ENCODE peak calls at places on chromosomes 4 and X, in five cellular contexts. T, Y, W, S and Z are unnamed samples.

GRCh38 chrX:37425370-37425769 is 76.2 kb downstream of the PRRG1 start:
- DNase-seq in S (no peak), T (no peak), Y (no peak), W (peak; percentile 15), Z (peak; percentile 23)

GRCh38 chr4:164700471-164700870 is 53.5 kb upstream of the SMIM31 start:
- DNase-seq in W (no peak), T (peak; percentile 75), S (peak; percentile 37), Y (peak; percentile 81), Z (no peak)

GRCh38 chrX:37060999-37061398 is 52.8 kb downstream of the FAM47C start:
- DNase-seq in T (peak; percentile 52), S (peak; percentile 38), W (peak; percentile 41), Y (no peak), Z (peak; percentile 33)

GRCh38 chr4:142512161-142512560 is 333.9 kb downstream of the INPP4B start:
- DNase-seq in Y (no peak), S (no peak), T (no peak), W (peak; percentile 51), Z (no peak)

GRCh38 chr4:139484861-139485311 is 31.0 kb downstream of the RAB33B start:
- DNase-seq in Y (no peak), S (no peak), W (no peak), T (no peak), Z (no peak)

GRCh38 chrX:135194684-135195083 is 23.5 kb upstream of the CT55 start:
- DNase-seq in Y (no peak), S (no peak), T (peak; percentile 18), W (no peak), Z (no peak)

GRCh38 chr4:99087887-99088484 is 602 bp downstream of the ADH5 start:
- DNase-seq in Y (no peak), T (peak; percentile 76), S (no peak), W (peak; percentile 79), Z (peak; percentile 85)

GRCh38 chr4:15451866-15452765 is 17.6 kb upstream of the CC2D2A start:
- DNase-seq in S (no peak), W (peak; percentile 98), Y (no peak), T (no peak), Z (peak; percentile 95)

GRCh38 chrX:132216806-132217202 is 2.4 kb downstream of the RAP2C start:
- DNase-seq in W (peak; percentile 43), S (no peak), Y (no peak), T (no peak), Z (peak; percentile 62)

GRCh38 chr4:83548151-83548905 is 12.4 kb downstream of the GPAT3 start:
- DNase-seq in W (peak; percentile 97), S (no peak), T (peak; percentile 88), Y (no peak), Z (peak; percentile 89)

GRCh38 chrX:154761977-154762528 is 611 bp upstream of the DKC1 start:
- DNase-seq in T (peak; percentile 22), W (no peak), Y (no peak), S (no peak), Z (no peak)

GRCh38 chr4:154329268-154329858 is 162.2 kb downstream of the DCHS2 start:
- DNase-seq in Y (no peak), W (peak; percentile 10), S (no peak), T (peak; percentile 49), Z (peak; percentile 29)

GRCh38 chr4:184924516-184924915 is 93.8 kb upstream of the HELT start:
- DNase-seq in W (no peak), S (no peak), T (no peak), Y (peak; percentile 10), Z (no peak)

GRCh38 chr4:4845027-4845426 is 14.4 kb upstream of the MSX1 start:
- DNase-seq in S (no peak), T (no peak), W (no peak), Y (no peak), Z (no peak)

GRCh38 chr4:182807841-182808548 is 109.2 kb downstream of the DCTD start:
- DNase-seq in Y (peak; percentile 78), W (no peak), S (no peak), T (peak; percentile 33), Z (no peak)

GRCh38 chr4:99763635-99764101 is 53.0 kb upstream of the DAPP1 start:
- DNase-seq in S (no peak), T (peak; percentile 3), Y (no peak), W (peak; percentile 89), Z (peak; percentile 68)

GRCh38 chrX:47540754-47541538 is 20.1 kb upstream of the ARAF start:
- DNase-seq in T (peak; percentile 96), W (peak; percentile 92), S (peak; percentile 56), Y (peak; percentile 45), Z (peak; percentile 94)

GRCh38 chr4:83932996-83933395 is 397.1 kb downstream of the GPAT3 start:
- DNase-seq in Y (no peak), T (no peak), S (no peak), W (peak; percentile 10), Z (no peak)

GRCh38 chr4:34182346-34182745 is 2062.0 kb downstream of the ARAP2 start:
- DNase-seq in T (no peak), Y (no peak), S (no peak), W (peak; percentile 52), Z (peak; percentile 51)

GRCh38 chr4:173170210-173170778 is 1.7 kb downstream of the GALNT7 start:
- DNase-seq in W (no peak), S (no peak), T (peak; percentile 68), Y (no peak), Z (peak; percentile 40)

GRCh38 chr4:142191901-142192300 is 555.5 kb downstream of the IL15 start:
- DNase-seq in T (no peak), S (no peak), Y (no peak), W (no peak), Z (no peak)

GRCh38 chr4:110484767-110485166 is 8.8 kb downstream of the ENPEP start:
- DNase-seq in Y (no peak), T (peak; percentile 45), W (peak; percentile 90), S (no peak), Z (peak; percentile 93)

GRCh38 chrX:43589735-43590515 is 66.2 kb upstream of the MAOA start:
- DNase-seq in Y (no peak), S (no peak), T (no peak), W (no peak), Z (peak; percentile 45)

GRCh38 chr4:40721730-40722171 is 28.0 kb upstream of the NSUN7 start:
- DNase-seq in S (no peak), W (peak; percentile 58), T (no peak), Y (no peak), Z (peak; percentile 59)

GRCh38 chr4:169024762-169025161 is 14.7 kb upstream of the CBR4 start:
- DNase-seq in S (no peak), T (peak; percentile 33), Y (no peak), W (peak; percentile 59), Z (peak; percentile 49)

GRCh38 chrX:139702658-139703057 is 5.3 kb downstream of the MCF2 start:
- DNase-seq in Y (no peak), W (no peak), T (no peak), S (no peak), Z (no peak)

GRCh38 chr4:77020017-77020416 is 55.8 kb downstream of the CCNI start:
- DNase-seq in S (no peak), W (no peak), T (no peak), Y (no peak), Z (no peak)

GRCh38 chr4:77025643-77026321 is 50.0 kb downstream of the CCNI start:
- DNase-seq in Y (no peak), T (no peak), S (no peak), W (peak; percentile 50), Z (peak; percentile 55)

GRCh38 chr4:77023920-77024319 is 51.9 kb downstream of the CCNI start:
- DNase-seq in Y (no peak), W (no peak), S (no peak), T (no peak), Z (peak; percentile 64)

GRCh38 chr4:77021614-77022089 is 54.1 kb downstream of the CCNI start:
- DNase-seq in S (no peak), W (peak; percentile 90), Y (no peak), T (peak; percentile 79), Z (peak; percentile 77)

DNA sequence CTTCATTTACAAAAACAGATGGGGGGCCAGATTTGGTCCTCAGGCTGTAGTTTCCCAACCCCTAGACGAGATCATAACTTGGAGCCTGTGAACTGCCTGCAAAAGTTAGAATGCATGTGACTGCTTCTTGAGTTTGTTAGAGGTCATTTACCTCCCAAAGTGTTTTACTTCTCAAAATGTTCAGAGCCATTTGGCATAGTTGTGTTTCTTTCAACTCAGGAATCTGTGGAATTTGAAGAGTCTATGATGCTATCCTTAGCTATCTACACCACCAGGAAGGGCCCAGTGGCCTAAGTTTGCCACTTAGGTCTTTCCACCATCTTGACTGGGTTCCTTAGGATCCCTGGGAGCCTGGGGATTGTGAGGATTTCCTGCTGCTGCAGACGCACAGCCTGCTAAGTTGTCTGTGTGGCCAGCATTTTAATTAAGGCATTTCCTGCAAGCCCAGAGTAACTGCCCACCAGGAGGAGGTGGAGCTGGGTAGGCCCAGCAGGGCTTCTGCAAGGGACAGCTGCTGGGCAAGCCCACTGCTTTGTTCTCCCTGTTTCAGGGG is 53.1 kb downstream of the CCNI start:
- DNase-seq in T (peak; percentile 98), W (peak; percentile 81), S (peak; percentile 62), Y (no peak), Z (peak; percentile 74)
- H3K36me3 ChIP-seq in T (peaks cover 21% of the 10 kb centered on the region), W (peaks cover 60% of the 10 kb centered on the region), S (peaks cover 38% of the 10 kb centered on the region), Y (peaks cover 36% of the 10 kb centered on the region), Z (peaks cover 93% of the 10 kb centered on the region)

DNA sequence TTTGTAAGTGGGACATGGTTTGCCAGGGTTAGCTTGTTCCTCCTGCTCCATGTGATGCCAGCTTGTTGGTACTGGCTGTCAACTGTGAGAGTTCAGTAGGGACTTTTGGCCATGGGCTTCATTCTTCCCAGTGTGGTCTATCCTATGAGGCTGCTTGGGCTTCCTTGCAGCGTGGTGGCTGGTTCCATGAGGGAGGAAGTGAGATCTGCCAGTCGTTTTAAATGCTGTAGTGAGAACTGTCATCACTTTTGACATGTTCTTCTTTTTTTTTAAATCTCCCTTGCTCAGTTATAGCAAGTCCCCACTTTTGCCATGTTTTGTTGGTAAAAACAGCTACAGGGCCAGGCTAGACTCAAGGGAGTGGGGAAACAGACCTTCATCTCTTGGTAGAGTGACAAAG is 15.9 kb downstream of the NSD2 start:
- DNase-seq in S (no peak), W (no peak), Y (no peak), T (no peak), Z (no peak)
- H2BK15ac ChIP-seq in S (no peak overlapping the region), W (no peak overlapping the region), Y (no peak overlapping the region), T (no peak overlapping the region), Z (no peak overlapping the region)

DNA sequence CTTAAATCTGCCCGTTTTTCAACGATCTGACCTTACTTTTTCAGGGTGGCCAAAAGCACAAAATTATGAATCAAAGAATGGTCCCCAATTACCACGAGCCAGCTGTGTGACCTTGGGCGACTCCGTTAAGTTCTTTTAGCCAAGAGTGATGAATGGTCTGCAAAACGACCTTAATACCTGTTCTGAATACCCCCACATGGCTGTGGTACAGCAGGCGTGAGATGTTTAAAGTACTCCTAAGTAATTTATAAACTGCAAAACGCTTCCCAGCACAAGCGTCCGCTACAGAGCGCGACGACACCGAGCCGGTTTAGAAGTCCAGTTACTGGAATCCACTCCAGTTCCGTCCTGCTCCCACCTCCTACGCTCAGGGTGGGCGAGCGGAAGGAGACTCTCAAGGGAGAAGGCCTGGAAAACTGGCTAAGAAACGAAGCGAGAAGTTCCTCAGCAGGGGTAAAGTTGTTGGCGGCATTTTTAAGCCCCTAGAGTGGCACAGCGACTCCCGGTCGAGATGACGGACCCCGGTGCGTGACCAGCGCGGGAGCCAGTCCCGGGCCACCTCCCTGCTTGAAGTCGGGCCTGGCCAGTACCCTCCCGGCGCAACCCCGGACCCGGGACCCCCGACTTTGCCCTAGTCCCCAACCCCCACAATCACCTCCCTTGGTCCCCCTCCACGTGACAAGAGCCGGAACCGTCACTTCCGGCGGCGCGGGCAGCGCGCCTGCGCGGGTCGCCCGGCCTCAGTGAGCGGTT is 696 bp upstream of the BMP2K start:
- DNase-seq in W (peak; percentile 80), Y (peak; percentile 88), S (peak; percentile 74), T (peak; percentile 87), Z (peak; percentile 85)
- H3K18ac ChIP-seq in W (peak overlapping the region; percentile 96), Y (peak overlapping the region; percentile 71), S (peak overlapping the region; percentile 97), T (peak overlapping the region; percentile 94), Z (peak overlapping the region; percentile 100)

GRCh38 chr4:14180983-14181601 is 553.6 kb upstream of the BOD1L1 start:
- DNase-seq in S (no peak), W (peak; percentile 14), Y (no peak), T (no peak), Z (no peak)
- H3K36me3 ChIP-seq in S (no peaks in the 10 kb centered on the region), W (no peaks in the 10 kb centered on the region), Y (no peaks in the 10 kb centered on the region), T (no peaks in the 10 kb centered on the region), Z (no peaks in the 10 kb centered on the region)